ENCODE peak calls at places on chromosomes 13 and 19, in nine cellular contexts. One of them, this sample, is unnamed.

GRCh38 chr13:111484959-111485358 is 164.5 kb downstream of the TEX29 start:
- DNase-seq in KG1: no peak
- DNase-seq in iPS-NIHi11: no peak
- DNase-seq in tibial nerve: no peak
- DNase-seq in iris pigment epithelial cell: no peak
- DNase-seq in activated gamma-delta T cell: no peak
- DNase-seq in RWPE1: no peak
- DNase-seq in A172: no peak
- DNase-seq in ELF-1: no peak
- DNase-seq in this sample: no peak

GRCh38 chr13:44011036-44011435 is 131.3 kb downstream of the LACC1 start:
- DNase-seq in A172: peak
- DNase-seq in tibial nerve: no peak
- DNase-seq in ELF-1: no peak
- DNase-seq in activated gamma-delta T cell: no peak
- DNase-seq in KG1: no peak
- DNase-seq in RWPE1: no peak
- DNase-seq in iPS-NIHi11: no peak
- DNase-seq in iris pigment epithelial cell: peak
- DNase-seq in this sample: peak

GRCh38 chr19:54515156-54515555 is 12.5 kb downstream of the LAIR2 start:
- DNase-seq in iPS-NIHi11: no peak
- DNase-seq in KG1: no peak
- DNase-seq in ELF-1: peak
- DNase-seq in tibial nerve: no peak
- DNase-seq in iris pigment epithelial cell: no peak
- DNase-seq in activated gamma-delta T cell: no peak
- DNase-seq in RWPE1: no peak
- DNase-seq in A172: no peak
- DNase-seq in this sample: no peak

GRCh38 chr13:60431108-60431700 is 34.2 kb downstream of the TDRD3 start:
- DNase-seq in iPS-NIHi11: peak
- DNase-seq in iris pigment epithelial cell: peak
- DNase-seq in KG1: peak
- DNase-seq in ELF-1: no peak
- DNase-seq in RWPE1: peak
- DNase-seq in tibial nerve: no peak
- DNase-seq in A172: peak
- DNase-seq in activated gamma-delta T cell: no peak
- DNase-seq in this sample: peak

GRCh38 chr19:2210987-2211740 is 25.0 kb downstream of the PLEKHJ1 start:
- DNase-seq in ELF-1: no peak
- DNase-seq in activated gamma-delta T cell: no peak
- DNase-seq in A172: no peak
- DNase-seq in iris pigment epithelial cell: no peak
- DNase-seq in iPS-NIHi11: no peak
- DNase-seq in tibial nerve: no peak
- DNase-seq in KG1: no peak
- DNase-seq in RWPE1: no peak
- DNase-seq in this sample: no peak

GRCh38 chr13:27578121-27579030 is 42.0 kb downstream of the LNX2 start:
- DNase-seq in RWPE1: peak
- DNase-seq in tibial nerve: no peak
- DNase-seq in activated gamma-delta T cell: no peak
- DNase-seq in A172: peak
- DNase-seq in iPS-NIHi11: no peak
- DNase-seq in iris pigment epithelial cell: peak
- DNase-seq in ELF-1: peak
- DNase-seq in KG1: no peak
- DNase-seq in this sample: peak

GRCh38 chr13:73061478-73062275 is 2.9 kb downstream of the KLF5 start:
- DNase-seq in RWPE1: no peak
- DNase-seq in ELF-1: no peak
- DNase-seq in iPS-NIHi11: peak
- DNase-seq in KG1: no peak
- DNase-seq in A172: no peak
- DNase-seq in activated gamma-delta T cell: no peak
- DNase-seq in tibial nerve: no peak
- DNase-seq in iris pigment epithelial cell: peak
- DNase-seq in this sample: no peak

GRCh38 chr19:51005248-51005647 is 3.8 kb upstream of the KLK8 start:
- DNase-seq in RWPE1: no peak
- DNase-seq in A172: no peak
- DNase-seq in tibial nerve: no peak
- DNase-seq in iPS-NIHi11: no peak
- DNase-seq in iris pigment epithelial cell: no peak
- DNase-seq in KG1: no peak
- DNase-seq in activated gamma-delta T cell: no peak
- DNase-seq in ELF-1: no peak
- DNase-seq in this sample: no peak

GRCh38 chr13:40790232-40790631 is 821 bp downstream of the SLC25A15 start:
- DNase-seq in activated gamma-delta T cell: no peak
- DNase-seq in tibial nerve: no peak
- DNase-seq in iPS-NIHi11: no peak
- DNase-seq in RWPE1: no peak
- DNase-seq in KG1: no peak
- DNase-seq in A172: no peak
- DNase-seq in iris pigment epithelial cell: no peak
- DNase-seq in ELF-1: no peak
- DNase-seq in this sample: no peak

GRCh38 chr13:53198699-53199098 is 170.1 kb downstream of the OLFM4 start:
- DNase-seq in KG1: no peak
- DNase-seq in iPS-NIHi11: no peak
- DNase-seq in activated gamma-delta T cell: no peak
- DNase-seq in ELF-1: no peak
- DNase-seq in A172: no peak
- DNase-seq in iris pigment epithelial cell: no peak
- DNase-seq in RWPE1: no peak
- DNase-seq in tibial nerve: no peak
- DNase-seq in this sample: no peak

GRCh38 chr13:99614465-99614885 is 113.2 kb downstream of the TM9SF2 start:
- DNase-seq in activated gamma-delta T cell: no peak
- DNase-seq in ELF-1: peak
- DNase-seq in tibial nerve: no peak
- DNase-seq in RWPE1: peak
- DNase-seq in A172: peak
- DNase-seq in KG1: no peak
- DNase-seq in iris pigment epithelial cell: peak
- DNase-seq in iPS-NIHi11: no peak
- DNase-seq in this sample: peak

GRCh38 chr19:33715462-33715861 is 81.2 kb upstream of the KCTD15 start:
- DNase-seq in A172: no peak
- DNase-seq in RWPE1: no peak
- DNase-seq in ELF-1: peak
- DNase-seq in tibial nerve: no peak
- DNase-seq in KG1: no peak
- DNase-seq in activated gamma-delta T cell: no peak
- DNase-seq in iPS-NIHi11: peak
- DNase-seq in iris pigment epithelial cell: no peak
- DNase-seq in this sample: no peak

GRCh38 chr13:89827552-89827951 is 1519.9 kb upstream of the MIR17HG start:
- DNase-seq in iPS-NIHi11: no peak
- DNase-seq in KG1: no peak
- DNase-seq in RWPE1: no peak
- DNase-seq in ELF-1: no peak
- DNase-seq in tibial nerve: no peak
- DNase-seq in A172: no peak
- DNase-seq in activated gamma-delta T cell: no peak
- DNase-seq in iris pigment epithelial cell: no peak
- DNase-seq in this sample: no peak

GRCh38 chr13:20843177-20843576 is 59.4 kb downstream of the XPO4 start:
- DNase-seq in ELF-1: no peak
- DNase-seq in KG1: no peak
- DNase-seq in tibial nerve: no peak
- DNase-seq in iris pigment epithelial cell: peak
- DNase-seq in A172: no peak
- DNase-seq in iPS-NIHi11: no peak
- DNase-seq in activated gamma-delta T cell: no peak
- DNase-seq in RWPE1: no peak
- DNase-seq in this sample: no peak